ENCODE peak calls at places on chromosomes 4 and X, in eight cellular contexts. M is astrocyte of the spinal cord; W is H54; Y is stimulated activated CD8-positive, alpha-beta memory T cell treated with anti-CD3 and anti-CD28 coated beads, Interleukin-12 subunit alpha, Interleukin-12 subunit beta, amount 100 ng/mL, for 4 hours; C is NCI-H82; F is HL-60; Z is Ammon's horn; J is uterus. B is an unnamed sample.

GRCh38 chr4:186606593-186606992 is 51.2 kb upstream of the MTNR1A start:
- DNase-seq in Z (no peak), J (no peak), M (peak), Y (no peak), F (no peak), C (peak), W (no peak), B (no peak)

GRCh38 chr4:20474119-20474518 is 222.4 kb downstream of the SLIT2 start:
- DNase-seq in J (no peak), F (no peak), C (no peak), M (peak), Y (no peak), W (no peak), Z (no peak), B (no peak)

GRCh38 chrX:15310117-15310516 is 5.3 kb downstream of the ASB11 start:
- DNase-seq in C (no peak), Y (no peak), J (no peak), M (no peak), W (no peak), Z (peak), F (no peak), B (no peak)

GRCh38 chr4:174874898-174875297 is 43.3 kb upstream of the ADAM29 start:
- DNase-seq in F (no peak), C (no peak), W (no peak), J (no peak), Y (no peak), Z (no peak), M (no peak), B (no peak)

GRCh38 chr4:150668824-150669223 is 86.9 kb downstream of the MAB21L2 start:
- DNase-seq in W (no peak), J (no peak), M (no peak), Y (no peak), C (no peak), F (no peak), Z (no peak), B (no peak)

GRCh38 chr4:73613130-73613529 is 7.1 kb downstream of the RASSF6 start:
- DNase-seq in M (no peak), C (no peak), J (no peak), W (no peak), Y (no peak), F (no peak), Z (no peak), B (no peak)

GRCh38 chr4:123869517-123870282 is 473.1 kb downstream of the SPRY1 start:
- DNase-seq in J (peak), W (no peak), Y (no peak), F (no peak), Z (no peak), M (no peak), C (no peak), B (no peak)

GRCh38 chr4:166816901-166817300 is 417.4 kb downstream of the SPOCK3 start:
- DNase-seq in F (no peak), M (no peak), W (no peak), Z (peak), Y (no peak), C (no peak), J (no peak), B (no peak)

GRCh38 chrX:18582910-18583493 is 88.9 kb downstream of the RS1 start:
- DNase-seq in C (no peak), Z (no peak), Y (no peak), M (peak), F (no peak), J (no peak), W (no peak), B (no peak)

GRCh38 chrX:47854474-47854873 is 17.8 kb downstream of the ZNF81 start:
- DNase-seq in F (no peak), Z (peak), Y (no peak), J (peak), C (peak), W (no peak), M (peak), B (peak)

GRCh38 chr4:150683775-150684350 is 101.9 kb downstream of the MAB21L2 start:
- DNase-seq in M (no peak), W (no peak), J (no peak), C (no peak), Z (no peak), Y (no peak), F (no peak), B (no peak)

GRCh38 chr4:53654300-53654758 is 63.0 kb upstream of the LNX1 start:
- DNase-seq in F (no peak), Y (no peak), W (no peak), Z (peak), C (no peak), M (peak), J (peak), B (no peak)

GRCh38 chr4:7822858-7823257 is 116.8 kb downstream of the AFAP1 start:
- DNase-seq in C (no peak), Y (no peak), Z (no peak), J (no peak), F (no peak), M (no peak), W (no peak), B (no peak)

GRCh38 chr4:186724861-186725419 is 1.3 kb upstream of the FAT1 start:
- DNase-seq in F (no peak), Z (no peak), Y (no peak), C (no peak), J (no peak), W (no peak), M (peak), B (no peak)

GRCh38 chr4:106095408-106095807 is 200.1 kb downstream of the NPNT start:
- DNase-seq in W (no peak), J (no peak), Z (no peak), Y (no peak), F (no peak), C (no peak), M (peak), B (no peak)

GRCh38 chrX:30215357-30215843 is at the start of gene MAGEB2:
- DNase-seq in W (no peak), J (no peak), F (peak), M (no peak), Z (no peak), Y (no peak), C (peak), B (no peak)

GRCh38 chrX:149280011-149280410 is 225.1 kb downstream of the IDS start:
- DNase-seq in C (no peak), M (no peak), J (no peak), Y (no peak), W (no peak), F (no peak), Z (no peak), B (no peak)

B was measured in DND-41.